ENCODE peak calls at places on chromosome 5, in four cellular contexts. J is RKO, S is neural crest cell, R is H4. G is an unnamed sample.

GRCh38 chr5:16554110-16554509 is 62.7 kb downstream of the RETREG1 start:
- DNase-seq in S (no peak), J (no peak), R (no peak), G (no peak)

GRCh38 chr5:160071521-160072299 is 47.5 kb downstream of the PWWP2A start:
- DNase-seq in J (no peak), R (no peak), S (no peak), G (peak)

GRCh38 chr5:80326468-80326867 is 6.7 kb downstream of the SPZ1 start:
- DNase-seq in R (no peak), S (no peak), J (no peak), G (no peak)

GRCh38 chr5:133746834-133747233 is 134.5 kb upstream of the FSTL4 start:
- DNase-seq in S (no peak), J (peak), R (peak), G (peak)

GRCh38 chr5:76175051-76175666 is 92.0 kb downstream of the SV2C start:
- DNase-seq in J (peak), S (peak), R (peak), G (peak)

GRCh38 chr5:5374034-5374715 is 48.3 kb upstream of the ICE1 start:
- DNase-seq in S (no peak), R (peak), J (no peak), G (no peak)

GRCh38 chr5:39231705-39232525 is 12.6 kb upstream of the FYB1 start:
- DNase-seq in J (no peak), S (no peak), R (no peak), G (no peak)

GRCh38 chr5:306011-306805 is 15.3 kb upstream of the AHRR start:
- DNase-seq in S (no peak), R (no peak), J (no peak), G (no peak)

GRCh38 chr5:160905285-160905684 is 53.3 kb upstream of the ATP10B start:
- DNase-seq in R (no peak), S (no peak), J (no peak), G (no peak)

G was measured in endothelial cell.